ENCODE peak calls at places on chromosome 14, in eight cellular contexts. One of them, this sample, is unnamed.

GRCh38 chr14:26276757-26277156 is 321.1 kb downstream of the NOVA1 start:
- DNase-seq in HS-5: no peak
- DNase-seq in AG08396: no peak
- DNase-seq in bronchial epithelial cell: no peak
- DNase-seq in right atrium auricular region: no peak
- DNase-seq in stimulated activated CD8-positive, alpha-beta memory T cell treated with anti-CD3 and anti-CD28 coated beads, Interleukin-15, amount 100 ng/mL, for 4 hours: no peak
- DNase-seq in caudate nucleus: no peak
- DNase-seq in NCI-H187 treated with DMSO at 0.1 percent for 48 hours: no peak
- DNase-seq in this sample: peak; percentile 21

GRCh38 chr14:90475298-90475697 is 78.5 kb downstream of the CALM1 start:
- DNase-seq in HS-5: no peak
- DNase-seq in AG08396: no peak
- DNase-seq in bronchial epithelial cell: no peak
- DNase-seq in right atrium auricular region: no peak
- DNase-seq in stimulated activated CD8-positive, alpha-beta memory T cell treated with anti-CD3 and anti-CD28 coated beads, Interleukin-15, amount 100 ng/mL, for 4 hours: no peak
- DNase-seq in caudate nucleus: no peak
- DNase-seq in NCI-H187 treated with DMSO at 0.1 percent for 48 hours: no peak
- DNase-seq in this sample: no peak

GRCh38 chr14:88791629-88792571 is 853 bp downstream of the EML5 start:
- DNase-seq in HS-5: no peak
- DNase-seq in AG08396: peak; percentile 18
- DNase-seq in bronchial epithelial cell: no peak
- DNase-seq in right atrium auricular region: no peak
- DNase-seq in stimulated activated CD8-positive, alpha-beta memory T cell treated with anti-CD3 and anti-CD28 coated beads, Interleukin-15, amount 100 ng/mL, for 4 hours: no peak
- DNase-seq in caudate nucleus: peak; percentile 56
- DNase-seq in NCI-H187 treated with DMSO at 0.1 percent for 48 hours: no peak
- DNase-seq in this sample: peak; percentile 9

GRCh38 chr14:79781882-79782281 is 429.4 kb downstream of the DIO2 start:
- DNase-seq in HS-5: no peak
- DNase-seq in AG08396: no peak
- DNase-seq in bronchial epithelial cell: no peak
- DNase-seq in right atrium auricular region: no peak
- DNase-seq in stimulated activated CD8-positive, alpha-beta memory T cell treated with anti-CD3 and anti-CD28 coated beads, Interleukin-15, amount 100 ng/mL, for 4 hours: no peak
- DNase-seq in caudate nucleus: no peak
- DNase-seq in NCI-H187 treated with DMSO at 0.1 percent for 48 hours: no peak
- DNase-seq in this sample: peak; percentile 71

GRCh38 chr14:102317564-102318248 is 1.8 kb upstream of the ZNF839 start:
- DNase-seq in HS-5: no peak
- DNase-seq in AG08396: no peak
- DNase-seq in bronchial epithelial cell: peak; percentile 17
- DNase-seq in right atrium auricular region: no peak
- DNase-seq in stimulated activated CD8-positive, alpha-beta memory T cell treated with anti-CD3 and anti-CD28 coated beads, Interleukin-15, amount 100 ng/mL, for 4 hours: no peak
- DNase-seq in caudate nucleus: peak; percentile 54
- DNase-seq in NCI-H187 treated with DMSO at 0.1 percent for 48 hours: no peak
- DNase-seq in this sample: peak; percentile 45

GRCh38 chr14:39417014-39417413 is 15.2 kb downstream of the FBXO33 start:
- DNase-seq in HS-5: no peak
- DNase-seq in AG08396: no peak
- DNase-seq in bronchial epithelial cell: peak; percentile 44
- DNase-seq in right atrium auricular region: no peak
- DNase-seq in stimulated activated CD8-positive, alpha-beta memory T cell treated with anti-CD3 and anti-CD28 coated beads, Interleukin-15, amount 100 ng/mL, for 4 hours: no peak
- DNase-seq in caudate nucleus: no peak
- DNase-seq in NCI-H187 treated with DMSO at 0.1 percent for 48 hours: no peak
- DNase-seq in this sample: no peak

GRCh38 chr14:106665814-106666213 is 1139.4 kb downstream of the TMEM121 start:
- DNase-seq in HS-5: no peak
- DNase-seq in AG08396: no peak
- DNase-seq in bronchial epithelial cell: no peak
- DNase-seq in right atrium auricular region: no peak
- DNase-seq in stimulated activated CD8-positive, alpha-beta memory T cell treated with anti-CD3 and anti-CD28 coated beads, Interleukin-15, amount 100 ng/mL, for 4 hours: no peak
- DNase-seq in caudate nucleus: no peak
- DNase-seq in NCI-H187 treated with DMSO at 0.1 percent for 48 hours: no peak
- DNase-seq in this sample: no peak

GRCh38 chr14:77598366-77599050 is 17.9 kb downstream of the SPTLC2 start:
- DNase-seq in HS-5: no peak
- DNase-seq in AG08396: no peak
- DNase-seq in bronchial epithelial cell: peak; percentile 25
- DNase-seq in right atrium auricular region: no peak
- DNase-seq in stimulated activated CD8-positive, alpha-beta memory T cell treated with anti-CD3 and anti-CD28 coated beads, Interleukin-15, amount 100 ng/mL, for 4 hours: no peak
- DNase-seq in caudate nucleus: no peak
- DNase-seq in NCI-H187 treated with DMSO at 0.1 percent for 48 hours: no peak
- DNase-seq in this sample: peak; percentile 90

GRCh38 chr14:34365309-34365915 is 96.6 kb downstream of the SPTSSA start:
- DNase-seq in HS-5: no peak
- DNase-seq in AG08396: no peak
- DNase-seq in bronchial epithelial cell: no peak
- DNase-seq in right atrium auricular region: no peak
- DNase-seq in stimulated activated CD8-positive, alpha-beta memory T cell treated with anti-CD3 and anti-CD28 coated beads, Interleukin-15, amount 100 ng/mL, for 4 hours: no peak
- DNase-seq in caudate nucleus: no peak
- DNase-seq in NCI-H187 treated with DMSO at 0.1 percent for 48 hours: no peak
- DNase-seq in this sample: no peak

GRCh38 chr14:65981192-65981843 is 504.9 kb upstream of the CCDC196 start:
- DNase-seq in HS-5: no peak
- DNase-seq in AG08396: no peak
- DNase-seq in bronchial epithelial cell: no peak
- DNase-seq in right atrium auricular region: no peak
- DNase-seq in stimulated activated CD8-positive, alpha-beta memory T cell treated with anti-CD3 and anti-CD28 coated beads, Interleukin-15, amount 100 ng/mL, for 4 hours: no peak
- DNase-seq in caudate nucleus: peak; percentile 48
- DNase-seq in NCI-H187 treated with DMSO at 0.1 percent for 48 hours: no peak
- DNase-seq in this sample: no peak

GRCh38 chr14:51744372-51745150 is 92.9 kb downstream of the FRMD6 start:
- DNase-seq in HS-5: no peak
- DNase-seq in AG08396: no peak
- DNase-seq in bronchial epithelial cell: no peak
- DNase-seq in right atrium auricular region: no peak
- DNase-seq in stimulated activated CD8-positive, alpha-beta memory T cell treated with anti-CD3 and anti-CD28 coated beads, Interleukin-15, amount 100 ng/mL, for 4 hours: no peak
- DNase-seq in caudate nucleus: no peak
- DNase-seq in NCI-H187 treated with DMSO at 0.1 percent for 48 hours: no peak
- DNase-seq in this sample: no peak

GRCh38 chr14:104266643-104267575 is 128.5 kb downstream of the KIF26A start:
- DNase-seq in HS-5: no peak
- DNase-seq in AG08396: no peak
- DNase-seq in bronchial epithelial cell: no peak
- DNase-seq in right atrium auricular region: peak; percentile 23
- DNase-seq in stimulated activated CD8-positive, alpha-beta memory T cell treated with anti-CD3 and anti-CD28 coated beads, Interleukin-15, amount 100 ng/mL, for 4 hours: no peak
- DNase-seq in caudate nucleus: no peak
- DNase-seq in NCI-H187 treated with DMSO at 0.1 percent for 48 hours: no peak
- DNase-seq in this sample: no peak

GRCh38 chr14:76191297-76191696 is 39.6 kb downstream of the GPATCH2L start:
- DNase-seq in HS-5: no peak
- DNase-seq in AG08396: no peak
- DNase-seq in bronchial epithelial cell: no peak
- DNase-seq in right atrium auricular region: no peak
- DNase-seq in stimulated activated CD8-positive, alpha-beta memory T cell treated with anti-CD3 and anti-CD28 coated beads, Interleukin-15, amount 100 ng/mL, for 4 hours: no peak
- DNase-seq in caudate nucleus: peak; percentile 9
- DNase-seq in NCI-H187 treated with DMSO at 0.1 percent for 48 hours: no peak
- DNase-seq in this sample: no peak

GRCh38 chr14:55366271-55366670 is 45.4 kb downstream of the ATG14 start:
- DNase-seq in HS-5: no peak
- DNase-seq in AG08396: peak; percentile 28
- DNase-seq in bronchial epithelial cell: peak; percentile 53
- DNase-seq in right atrium auricular region: no peak
- DNase-seq in stimulated activated CD8-positive, alpha-beta memory T cell treated with anti-CD3 and anti-CD28 coated beads, Interleukin-15, amount 100 ng/mL, for 4 hours: no peak
- DNase-seq in caudate nucleus: no peak
- DNase-seq in NCI-H187 treated with DMSO at 0.1 percent for 48 hours: no peak
- DNase-seq in this sample: no peak

GRCh38 chr14:75748340-75748739 is 87.3 kb downstream of the TTLL5 start:
- DNase-seq in HS-5: no peak
- DNase-seq in AG08396: no peak
- DNase-seq in bronchial epithelial cell: no peak
- DNase-seq in right atrium auricular region: no peak
- DNase-seq in stimulated activated CD8-positive, alpha-beta memory T cell treated with anti-CD3 and anti-CD28 coated beads, Interleukin-15, amount 100 ng/mL, for 4 hours: no peak
- DNase-seq in caudate nucleus: no peak
- DNase-seq in NCI-H187 treated with DMSO at 0.1 percent for 48 hours: no peak
- DNase-seq in this sample: no peak

GRCh38 chr14:99552572-99553216 is 51.3 kb downstream of the CCDC85C start:
- DNase-seq in HS-5: no peak
- DNase-seq in AG08396: no peak
- DNase-seq in bronchial epithelial cell: no peak
- DNase-seq in right atrium auricular region: no peak
- DNase-seq in stimulated activated CD8-positive, alpha-beta memory T cell treated with anti-CD3 and anti-CD28 coated beads, Interleukin-15, amount 100 ng/mL, for 4 hours: no peak
- DNase-seq in caudate nucleus: no peak
- DNase-seq in NCI-H187 treated with DMSO at 0.1 percent for 48 hours: no peak
- DNase-seq in this sample: no peak

GRCh38 chr14:64683264-64683663 is 21.0 kb upstream of the PLEKHG3 start:
- DNase-seq in HS-5: no peak
- DNase-seq in AG08396: no peak
- DNase-seq in bronchial epithelial cell: no peak
- DNase-seq in right atrium auricular region: no peak
- DNase-seq in stimulated activated CD8-positive, alpha-beta memory T cell treated with anti-CD3 and anti-CD28 coated beads, Interleukin-15, amount 100 ng/mL, for 4 hours: no peak
- DNase-seq in caudate nucleus: peak; percentile 88
- DNase-seq in NCI-H187 treated with DMSO at 0.1 percent for 48 hours: no peak
- DNase-seq in this sample: peak; percentile 25

GRCh38 chr14:93317836-93318807 is 14.7 kb downstream of the BTBD7 start:
- DNase-seq in HS-5: no peak
- DNase-seq in AG08396: no peak
- DNase-seq in bronchial epithelial cell: peak; percentile 49
- DNase-seq in right atrium auricular region: no peak
- DNase-seq in stimulated activated CD8-positive, alpha-beta memory T cell treated with anti-CD3 and anti-CD28 coated beads, Interleukin-15, amount 100 ng/mL, for 4 hours: no peak
- DNase-seq in caudate nucleus: no peak
- DNase-seq in NCI-H187 treated with DMSO at 0.1 percent for 48 hours: no peak
- DNase-seq in this sample: peak; percentile 78

GRCh38 chr14:72736348-72736747 is 157.6 kb downstream of the DPF3 start:
- DNase-seq in HS-5: no peak
- DNase-seq in AG08396: peak; percentile 78
- DNase-seq in bronchial epithelial cell: no peak
- DNase-seq in right atrium auricular region: no peak
- DNase-seq in stimulated activated CD8-positive, alpha-beta memory T cell treated with anti-CD3 and anti-CD28 coated beads, Interleukin-15, amount 100 ng/mL, for 4 hours: no peak
- DNase-seq in caudate nucleus: no peak
- DNase-seq in NCI-H187 treated with DMSO at 0.1 percent for 48 hours: no peak
- DNase-seq in this sample: peak; percentile 30

GRCh38 chr14:60067911-60068310 is 23.8 kb upstream of the PCNX4 start:
- DNase-seq in HS-5: no peak
- DNase-seq in AG08396: no peak
- DNase-seq in bronchial epithelial cell: no peak
- DNase-seq in right atrium auricular region: no peak
- DNase-seq in stimulated activated CD8-positive, alpha-beta memory T cell treated with anti-CD3 and anti-CD28 coated beads, Interleukin-15, amount 100 ng/mL, for 4 hours: no peak
- DNase-seq in caudate nucleus: no peak
- DNase-seq in NCI-H187 treated with DMSO at 0.1 percent for 48 hours: no peak
- DNase-seq in this sample: no peak

GRCh38 chr14:75831971-75832370 is 149.8 kb downstream of the TGFB3 start:
- DNase-seq in HS-5: no peak
- DNase-seq in AG08396: peak; percentile 43
- DNase-seq in bronchial epithelial cell: peak; percentile 96
- DNase-seq in right atrium auricular region: no peak
- DNase-seq in stimulated activated CD8-positive, alpha-beta memory T cell treated with anti-CD3 and anti-CD28 coated beads, Interleukin-15, amount 100 ng/mL, for 4 hours: no peak
- DNase-seq in caudate nucleus: no peak
- DNase-seq in NCI-H187 treated with DMSO at 0.1 percent for 48 hours: no peak
- DNase-seq in this sample: no peak

GRCh38 chr14:76305474-76305826 is 70.5 kb upstream of the ESRRB start:
- DNase-seq in HS-5: no peak
- DNase-seq in AG08396: no peak
- DNase-seq in bronchial epithelial cell: no peak
- DNase-seq in right atrium auricular region: peak; percentile 38
- DNase-seq in stimulated activated CD8-positive, alpha-beta memory T cell treated with anti-CD3 and anti-CD28 coated beads, Interleukin-15, amount 100 ng/mL, for 4 hours: no peak
- DNase-seq in caudate nucleus: no peak
- DNase-seq in NCI-H187 treated with DMSO at 0.1 percent for 48 hours: no peak
- DNase-seq in this sample: no peak

GRCh38 chr14:54529811-54530210 is 20.1 kb downstream of the CGRRF1 start:
- DNase-seq in HS-5: no peak
- DNase-seq in AG08396: no peak
- DNase-seq in bronchial epithelial cell: peak; percentile 58
- DNase-seq in right atrium auricular region: no peak
- DNase-seq in stimulated activated CD8-positive, alpha-beta memory T cell treated with anti-CD3 and anti-CD28 coated beads, Interleukin-15, amount 100 ng/mL, for 4 hours: no peak
- DNase-seq in caudate nucleus: no peak
- DNase-seq in NCI-H187 treated with DMSO at 0.1 percent for 48 hours: no peak
- DNase-seq in this sample: peak; percentile 62

GRCh38 chr14:69105326-69105725 is 47.6 kb downstream of the DCAF5 start:
- DNase-seq in HS-5: no peak
- DNase-seq in AG08396: no peak
- DNase-seq in bronchial epithelial cell: peak; percentile 71
- DNase-seq in right atrium auricular region: no peak
- DNase-seq in stimulated activated CD8-positive, alpha-beta memory T cell treated with anti-CD3 and anti-CD28 coated beads, Interleukin-15, amount 100 ng/mL, for 4 hours: no peak
- DNase-seq in caudate nucleus: no peak
- DNase-seq in NCI-H187 treated with DMSO at 0.1 percent for 48 hours: no peak
- DNase-seq in this sample: peak; percentile 78

GRCh38 chr14:91897121-91897701 is 29.9 kb upstream of the TC2N start:
- DNase-seq in HS-5: no peak
- DNase-seq in AG08396: peak; percentile 53
- DNase-seq in bronchial epithelial cell: peak; percentile 12
- DNase-seq in right atrium auricular region: no peak
- DNase-seq in stimulated activated CD8-positive, alpha-beta memory T cell treated with anti-CD3 and anti-CD28 coated beads, Interleukin-15, amount 100 ng/mL, for 4 hours: no peak
- DNase-seq in caudate nucleus: peak; percentile 44
- DNase-seq in NCI-H187 treated with DMSO at 0.1 percent for 48 hours: no peak
- DNase-seq in this sample: no peak

GRCh38 chr14:51336304-51336703 is 96.3 kb downstream of the TMX1 start:
- DNase-seq in HS-5: no peak
- DNase-seq in AG08396: no peak
- DNase-seq in bronchial epithelial cell: no peak
- DNase-seq in right atrium auricular region: no peak
- DNase-seq in stimulated activated CD8-positive, alpha-beta memory T cell treated with anti-CD3 and anti-CD28 coated beads, Interleukin-15, amount 100 ng/mL, for 4 hours: no peak
- DNase-seq in caudate nucleus: no peak
- DNase-seq in NCI-H187 treated with DMSO at 0.1 percent for 48 hours: no peak
- DNase-seq in this sample: no peak

GRCh38 chr14:92135269-92135668 is 13.5 kb downstream of the CPSF2 start:
- DNase-seq in HS-5: no peak
- DNase-seq in AG08396: no peak
- DNase-seq in bronchial epithelial cell: peak; percentile 44
- DNase-seq in right atrium auricular region: no peak
- DNase-seq in stimulated activated CD8-positive, alpha-beta memory T cell treated with anti-CD3 and anti-CD28 coated beads, Interleukin-15, amount 100 ng/mL, for 4 hours: no peak
- DNase-seq in caudate nucleus: no peak
- DNase-seq in NCI-H187 treated with DMSO at 0.1 percent for 48 hours: no peak
- DNase-seq in this sample: peak; percentile 31

GRCh38 chr14:50103558-50103957 is 12.8 kb downstream of the VCPKMT start:
- DNase-seq in HS-5: no peak
- DNase-seq in AG08396: no peak
- DNase-seq in bronchial epithelial cell: no peak
- DNase-seq in right atrium auricular region: no peak
- DNase-seq in stimulated activated CD8-positive, alpha-beta memory T cell treated with anti-CD3 and anti-CD28 coated beads, Interleukin-15, amount 100 ng/mL, for 4 hours: no peak
- DNase-seq in caudate nucleus: no peak
- DNase-seq in NCI-H187 treated with DMSO at 0.1 percent for 48 hours: no peak
- DNase-seq in this sample: no peak

GRCh38 chr14:95156153-95156764 is 1.1 kb downstream of the DICER1 start:
- DNase-seq in HS-5: no peak
- DNase-seq in AG08396: peak; percentile 16
- DNase-seq in bronchial epithelial cell: peak; percentile 18
- DNase-seq in right atrium auricular region: no peak
- DNase-seq in stimulated activated CD8-positive, alpha-beta memory T cell treated with anti-CD3 and anti-CD28 coated beads, Interleukin-15, amount 100 ng/mL, for 4 hours: no peak
- DNase-seq in caudate nucleus: peak; percentile 33
- DNase-seq in NCI-H187 treated with DMSO at 0.1 percent for 48 hours: no peak
- DNase-seq in this sample: peak; percentile 30

GRCh38 chr14:45968037-45968436 is 683.5 kb downstream of the RPL10L start:
- DNase-seq in HS-5: no peak
- DNase-seq in AG08396: no peak
- DNase-seq in bronchial epithelial cell: no peak
- DNase-seq in right atrium auricular region: no peak
- DNase-seq in stimulated activated CD8-positive, alpha-beta memory T cell treated with anti-CD3 and anti-CD28 coated beads, Interleukin-15, amount 100 ng/mL, for 4 hours: no peak
- DNase-seq in caudate nucleus: no peak
- DNase-seq in NCI-H187 treated with DMSO at 0.1 percent for 48 hours: no peak
- DNase-seq in this sample: no peak

GRCh38 chr14:68734231-68734732 is 58.6 kb downstream of the ZFP36L1 start:
- DNase-seq in HS-5: no peak
- DNase-seq in AG08396: no peak
- DNase-seq in bronchial epithelial cell: peak; percentile 37
- DNase-seq in right atrium auricular region: no peak
- DNase-seq in stimulated activated CD8-positive, alpha-beta memory T cell treated with anti-CD3 and anti-CD28 coated beads, Interleukin-15, amount 100 ng/mL, for 4 hours: peak; percentile 52
- DNase-seq in caudate nucleus: no peak
- DNase-seq in NCI-H187 treated with DMSO at 0.1 percent for 48 hours: no peak
- DNase-seq in this sample: peak; percentile 48

GRCh38 chr14:82488473-82488872 is 954.8 kb upstream of the SEL1L start:
- DNase-seq in HS-5: no peak
- DNase-seq in AG08396: no peak
- DNase-seq in bronchial epithelial cell: no peak
- DNase-seq in right atrium auricular region: no peak
- DNase-seq in stimulated activated CD8-positive, alpha-beta memory T cell treated with anti-CD3 and anti-CD28 coated beads, Interleukin-15, amount 100 ng/mL, for 4 hours: no peak
- DNase-seq in caudate nucleus: no peak
- DNase-seq in NCI-H187 treated with DMSO at 0.1 percent for 48 hours: no peak
- DNase-seq in this sample: no peak

GRCh38 chr14:104284107-104284592 is 145.8 kb downstream of the KIF26A start:
- DNase-seq in HS-5: no peak
- DNase-seq in AG08396: no peak
- DNase-seq in bronchial epithelial cell: no peak
- DNase-seq in right atrium auricular region: no peak
- DNase-seq in stimulated activated CD8-positive, alpha-beta memory T cell treated with anti-CD3 and anti-CD28 coated beads, Interleukin-15, amount 100 ng/mL, for 4 hours: no peak
- DNase-seq in caudate nucleus: no peak
- DNase-seq in NCI-H187 treated with DMSO at 0.1 percent for 48 hours: no peak
- DNase-seq in this sample: no peak

GRCh38 chr14:45072121-45072520 is 11.8 kb upstream of the PRPF39 start:
- DNase-seq in HS-5: no peak
- DNase-seq in AG08396: no peak
- DNase-seq in bronchial epithelial cell: no peak
- DNase-seq in right atrium auricular region: no peak
- DNase-seq in stimulated activated CD8-positive, alpha-beta memory T cell treated with anti-CD3 and anti-CD28 coated beads, Interleukin-15, amount 100 ng/mL, for 4 hours: no peak
- DNase-seq in caudate nucleus: no peak
- DNase-seq in NCI-H187 treated with DMSO at 0.1 percent for 48 hours: no peak
- DNase-seq in this sample: no peak

This sample was measured in kidney tubule cell.